ENCODE peak calls at places on chromosome 16, in eight cellular contexts. W is Peyer's patch, B is skeletal muscle cell, E is AG09309, R is kidney, G is HepG2, Q is tibial nerve, J is heart right ventricle. D is an unnamed sample.

GRCh38 chr16:21628196-21628726 is 24.1 kb downstream of the IGSF6 start:
- DNase-seq in Q (no peak), J (no peak), G (peak), E (no peak), W (no peak), R (no peak), B (no peak), D (no peak)

GRCh38 chr16:66458292-66458691 is 31.2 kb downstream of the BEAN1 start:
- DNase-seq in R (no peak), J (no peak), Q (no peak), B (no peak), W (no peak), E (no peak), G (no peak), D (no peak)

GRCh38 chr16:66872927-66873684 is 7.2 kb upstream of the PDP2 start:
- DNase-seq in B (peak), R (peak), W (peak), Q (peak), J (peak), E (peak), G (peak), D (peak)

GRCh38 chr16:58107228-58107627 is 22.0 kb downstream of the CFAP20 start:
- DNase-seq in R (no peak), Q (no peak), G (no peak), J (no peak), E (no peak), W (no peak), B (no peak), D (no peak)

GRCh38 chr16:30458561-30459394 is 13.1 kb upstream of the SEPHS2 start:
- DNase-seq in W (peak), G (peak), B (no peak), E (no peak), Q (no peak), J (no peak), R (peak), D (no peak)

GRCh38 chr16:67770371-67770991 is 35.9 kb downstream of the RANBP10 start:
- DNase-seq in J (no peak), Q (no peak), E (no peak), B (no peak), W (no peak), G (no peak), R (no peak), D (no peak)

GRCh38 chr16:69823831-69824563 is 61.9 kb downstream of the WWP2 start:
- DNase-seq in W (no peak), J (peak), Q (peak), G (no peak), E (no peak), R (no peak), B (no peak), D (no peak)

GRCh38 chr16:35147556-35148504 is 1688.4 kb downstream of the TP53TG3F start:
- DNase-seq in W (no peak), E (no peak), G (no peak), J (no peak), Q (no peak), R (no peak), B (no peak), D (no peak)

GRCh38 chr16:11398851-11399250 is 53.6 kb downstream of the RMI2 start:
- DNase-seq in E (no peak), R (peak), G (no peak), B (no peak), Q (no peak), W (no peak), J (no peak), D (no peak)

GRCh38 chr16:68406458-68407041 is 41.8 kb downstream of the SMPD3 start:
- DNase-seq in G (no peak), R (no peak), E (peak), Q (no peak), J (no peak), W (no peak), B (no peak), D (peak)

GRCh38 chr16:4428500-4428899 is 2.8 kb downstream of the DNAJA3 start:
- DNase-seq in Q (no peak), J (no peak), R (no peak), G (no peak), B (no peak), E (no peak), W (no peak), D (no peak)

GRCh38 chr16:35188288-35189155 is 1729.1 kb downstream of the TP53TG3F start:
- DNase-seq in J (no peak), W (no peak), Q (no peak), G (peak), R (peak), B (no peak), E (no peak), D (no peak)

GRCh38 chr16:70437017-70437581 is 1.8 kb downstream of the ST3GAL2 start:
- DNase-seq in B (peak), W (no peak), J (no peak), G (peak), Q (no peak), E (peak), R (peak), D (peak)

GRCh38 chr16:70438325-70438982 is 446 bp downstream of the ST3GAL2 start:
- DNase-seq in W (no peak), G (no peak), J (no peak), B (no peak), R (peak), Q (no peak), E (no peak), D (no peak)

GRCh38 chr16:50298075-50298460 is 31.7 kb downstream of the ADCY7 start:
- DNase-seq in E (no peak), B (no peak), J (no peak), Q (no peak), G (peak), R (peak), W (no peak), D (no peak)

GRCh38 chr16:1068451-1068850 is 4.1 kb upstream of the SSTR5 start:
- DNase-seq in G (no peak), R (no peak), E (no peak), B (no peak), J (no peak), Q (no peak), W (no peak), D (no peak)

GRCh38 chr16:20402651-20403050 is 1.9 kb downstream of the PDILT start:
- DNase-seq in Q (no peak), J (no peak), G (no peak), R (no peak), E (no peak), W (no peak), B (no peak), D (no peak)

GRCh38 chr16:62190426-62190825 is 154.2 kb upstream of the CDH8 start:
- DNase-seq in Q (no peak), J (no peak), R (no peak), E (no peak), B (no peak), W (no peak), G (peak), D (no peak)

GRCh38 chr16:16018705-16019104 is 69.3 kb downstream of the ABCC1 start:
- DNase-seq in J (no peak), W (no peak), G (peak), R (peak), B (no peak), E (no peak), Q (no peak), D (peak)

GRCh38 chr16:69014811-69015210 is 90.6 kb upstream of the HAS3 start:
- DNase-seq in R (no peak), G (no peak), B (no peak), W (no peak), E (no peak), Q (no peak), J (no peak), D (no peak)

GRCh38 chr16:53743149-53743566 is 39.2 kb downstream of the FTO start:
- DNase-seq in B (no peak), J (no peak), W (no peak), E (no peak), R (no peak), Q (no peak), G (peak), D (no peak)

GRCh38 chr16:86794216-86794864 is 216.0 kb downstream of the FOXL1 start:
- DNase-seq in G (no peak), E (no peak), Q (no peak), B (no peak), R (no peak), W (no peak), J (no peak), D (peak)

GRCh38 chr16:85208181-85208580 is 95.9 kb upstream of the CIBAR2 start:
- DNase-seq in E (no peak), Q (no peak), J (no peak), R (no peak), G (no peak), W (no peak), B (no peak), D (no peak)

GRCh38 chr16:70508752-70509151 is 14.6 kb downstream of the COG4 start:
- DNase-seq in B (no peak), R (no peak), G (no peak), W (no peak), Q (no peak), J (no peak), E (no peak), D (no peak)

GRCh38 chr16:69535123-69536050 is 30.4 kb upstream of the NFAT5 start:
- DNase-seq in E (no peak), R (no peak), Q (no peak), B (no peak), J (no peak), G (no peak), W (no peak), D (peak)

GRCh38 chr16:10729649-10730048 is 14.0 kb upstream of the NUBP1 start:
- DNase-seq in B (no peak), J (no peak), G (no peak), W (no peak), E (peak), R (no peak), Q (no peak), D (no peak)

GRCh38 chr16:70156207-70156978 is 17.2 kb upstream of the CLEC18C start:
- DNase-seq in W (peak), J (no peak), R (no peak), E (no peak), Q (no peak), G (no peak), B (no peak), D (no peak)

GRCh38 chr16:84190731-84191388 is at the start of gene ADAD2:
- DNase-seq in J (no peak), W (no peak), R (no peak), B (no peak), G (no peak), Q (no peak), E (no peak), D (no peak)

GRCh38 chr16:47905771-47906170 is 250.0 kb downstream of the ABCC12 start:
- DNase-seq in Q (no peak), E (no peak), G (no peak), B (no peak), R (no peak), J (no peak), W (no peak), D (no peak)

GRCh38 chr16:71216714-71217113 is 13.8 kb downstream of the HYDIN start:
- DNase-seq in E (no peak), R (no peak), W (no peak), B (no peak), Q (no peak), G (no peak), J (no peak), D (no peak)

GRCh38 chr16:84281077-84281476 is 13.6 kb upstream of the WFDC1 start:
- DNase-seq in Q (no peak), R (peak), W (no peak), J (no peak), B (no peak), E (no peak), G (no peak), D (no peak)

DNA sequence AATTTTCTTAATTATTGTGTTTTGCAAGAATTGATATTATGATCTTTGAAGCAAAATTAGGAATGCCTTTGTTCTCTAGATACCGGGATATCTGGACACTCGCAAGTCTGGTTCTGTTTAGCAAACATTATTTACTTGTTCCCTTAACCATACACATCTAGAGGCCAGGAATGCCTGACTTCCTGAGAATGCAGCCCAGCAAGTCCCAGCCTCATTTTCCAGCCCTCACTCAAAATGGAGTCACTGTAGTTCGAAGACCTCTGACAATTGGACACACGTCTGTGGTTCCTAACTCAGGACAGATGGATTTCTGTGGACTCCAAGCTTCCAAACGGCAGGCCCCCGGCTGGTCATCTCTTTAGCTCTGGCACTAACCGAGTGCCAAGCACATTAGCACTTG is 355.4 kb upstream of the RBFOX1 start:
- DNase-seq in J (no peak), W (no peak), R (no peak), Q (no peak), G (no peak), E (no peak), B (no peak), D (no peak)
- H3K4me3 ChIP-seq in J (no peak), W (no peak), R (no peak), Q (no peak), G (no peak), E (no peak), B (no peak), D (no peak)

GRCh38 chr16:81734632-81735434 is 44.3 kb upstream of the PLCG2 start:
- DNase-seq in R (no peak), Q (no peak), E (no peak), B (no peak), W (no peak), J (no peak), G (no peak), D (no peak)
- H3K4me3 ChIP-seq in R (no peak), Q (no peak), E (no peak), B (no peak), W (no peak), J (no peak), G (no peak), D (no peak)

GRCh38 chr16:75074920-75075687 is 41.5 kb downstream of the LDHD start:
- DNase-seq in Q (no peak), B (no peak), W (no peak), E (no peak), J (no peak), R (peak), G (no peak), D (no peak)
- H3K4me3 ChIP-seq in Q (no peak), B (no peak), W (no peak), E (no peak), J (no peak), R (no peak), G (no peak), D (no peak)

DNA sequence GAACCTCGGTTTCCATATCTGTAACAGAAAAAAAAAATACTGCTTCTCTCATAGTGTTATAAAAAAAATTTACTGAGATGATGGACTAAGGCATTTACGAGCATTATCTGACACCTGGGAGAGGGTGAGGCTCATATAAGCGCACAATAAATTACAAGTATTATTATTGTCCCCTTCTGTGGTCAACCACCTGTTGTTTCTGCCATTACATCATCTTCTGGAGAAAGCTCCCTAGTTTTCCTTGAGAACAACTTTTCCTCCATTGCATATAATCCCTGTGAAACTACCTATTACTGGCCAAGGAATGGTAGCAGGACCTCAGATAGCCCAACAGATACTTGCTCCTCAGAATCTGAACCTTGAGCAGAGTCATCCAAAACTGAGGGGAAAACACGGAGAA is 11.7 kb upstream of the GGA2 start:
- DNase-seq in Q (no peak), E (no peak), R (no peak), J (no peak), W (no peak), B (no peak), G (no peak), D (no peak)
- H3K4me3 ChIP-seq in Q (no peak), E (no peak), R (no peak), J (no peak), W (no peak), B (no peak), G (no peak), D (no peak)

GRCh38 chr16:9095998-9096397 is 4.6 kb downstream of the HAPSTR1 start:
- DNase-seq in R (no peak), W (no peak), Q (no peak), J (no peak), B (no peak), E (no peak), G (no peak), D (no peak)

GRCh38 chr16:9092963-9093477 is 1.6 kb downstream of the HAPSTR1 start:
- DNase-seq in J (peak), E (no peak), R (peak), B (no peak), W (peak), G (no peak), Q (no peak), D (no peak)

GRCh38 chr16:9092282-9092962 is 978 bp downstream of the HAPSTR1 start:
- DNase-seq in G (peak), E (no peak), J (peak), R (peak), W (peak), Q (peak), B (no peak), D (peak)

GRCh38 chr16:9095171-9095570 is 3.7 kb downstream of the HAPSTR1 start:
- DNase-seq in B (no peak), Q (no peak), J (no peak), W (no peak), R (no peak), E (no peak), G (no peak), D (no peak)

GRCh38 chr16:9094008-9094846 is 2.8 kb downstream of the HAPSTR1 start:
- DNase-seq in G (no peak), E (no peak), W (no peak), B (no peak), R (no peak), Q (no peak), J (no peak), D (no peak)
- H3K4me3 ChIP-seq in G (peak), E (peak), W (peak), B (peak), R (peak), Q (peak), J (peak), D (peak)

GRCh38 chr16:56618138-56618537 is 7.4 kb upstream of the MT1E start:
- DNase-seq in B (no peak), J (no peak), R (peak), G (no peak), Q (no peak), E (no peak), W (no peak), D (no peak)
- H3K4me3 ChIP-seq in B (peak), J (peak), R (no peak), G (no peak), Q (no peak), E (no peak), W (no peak), D (no peak)

DNA sequence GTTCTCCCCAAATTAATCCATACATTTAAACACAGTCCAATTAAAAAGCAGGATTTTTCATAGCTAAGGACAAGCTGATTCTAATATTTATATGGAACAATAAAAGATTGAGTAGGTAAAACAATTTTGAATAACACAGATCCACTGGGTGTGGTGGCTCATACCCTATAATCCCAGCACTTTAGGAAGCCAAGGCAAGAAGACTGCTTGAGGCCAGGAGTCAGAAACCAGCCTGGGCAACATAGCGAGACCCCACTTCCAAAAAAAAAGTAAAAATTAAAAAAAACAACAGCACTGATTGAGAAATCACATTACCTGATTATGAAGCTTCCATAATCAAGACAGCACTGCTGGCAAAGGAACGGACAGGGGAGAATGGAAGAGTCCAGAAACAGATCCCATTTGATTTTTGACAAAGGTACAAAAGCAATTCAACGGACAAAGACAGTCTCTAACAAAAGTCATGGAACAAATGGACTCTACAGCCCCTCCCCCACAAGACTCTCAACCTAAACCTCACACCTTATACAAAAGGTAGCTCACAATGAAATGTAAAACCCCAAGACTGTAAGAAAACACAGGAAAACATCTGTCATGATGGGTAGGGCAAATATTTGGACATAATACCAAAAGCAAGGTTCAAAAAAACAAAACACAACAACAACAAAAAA is 17.9 kb downstream of the USP7 start:
- DNase-seq in W (no peak), E (no peak), Q (no peak), R (no peak), B (no peak), G (no peak), J (no peak), D (no peak)
- H3K4me3 ChIP-seq in W (no peak), E (no peak), Q (no peak), R (no peak), B (no peak), G (no peak), J (no peak), D (no peak)